ENCODE peak calls at places on chromosome 5, in four cellular contexts. S is activated CD8-positive, alpha-beta memory T cell treated with anti-CD3 and anti-CD28 coated beads for 24 hours; B is AG09309; U is HCT116. Z is an unnamed sample.

GRCh38 chr5:81164936-81165335 is 68.2 kb upstream of the CKMT2 start:
- DNase-seq in S (no peak), U (no peak), B (no peak), Z (no peak)

GRCh38 chr5:142845402-142845901 is 75.3 kb downstream of the ARHGAP26 start:
- DNase-seq in U (no peak), S (no peak), B (no peak), Z (no peak)

GRCh38 chr5:133664422-133664821 is 52.1 kb upstream of the FSTL4 start:
- DNase-seq in U (peak; percentile 12), S (no peak), B (peak; percentile 25), Z (peak; percentile 89)

GRCh38 chr5:116273458-116274242 is 188.8 kb downstream of the COMMD10 start:
- DNase-seq in U (no peak), S (no peak), B (no peak), Z (no peak)

GRCh38 chr5:87020099-87020934 is 247.4 kb upstream of the RASA1 start:
- DNase-seq in S (peak; percentile 57), U (no peak), B (no peak), Z (peak; percentile 49)

GRCh38 chr5:150640311-150641005 is at the start of gene SYNPO:
- DNase-seq in B (peak; percentile 94), U (no peak), S (no peak), Z (peak; percentile 70)

GRCh38 chr5:143014017-143014651 is 244.0 kb downstream of the ARHGAP26 start:
- DNase-seq in U (no peak), B (no peak), S (no peak), Z (no peak)

GRCh38 chr5:71586052-71586940 is 844 bp upstream of the MCCC2 start:
- DNase-seq in B (no peak), S (no peak), U (no peak), Z (no peak)

GRCh38 chr5:146079695-146080361 is 25.5 kb downstream of the PLAC8L1 start:
- DNase-seq in U (peak; percentile 12), S (no peak), B (peak; percentile 13), Z (no peak)

GRCh38 chr5:146588331-146588730 is 72.3 kb upstream of the GPR151 start:
- DNase-seq in S (no peak), U (no peak), B (no peak), Z (no peak)

GRCh38 chr5:34053133-34053532 is 10.1 kb upstream of the C1QTNF3 start:
- DNase-seq in U (no peak), B (peak; percentile 75), S (no peak), Z (no peak)

GRCh38 chr5:117681855-117682254 is 1107.2 kb upstream of the SEMA6A start:
- DNase-seq in U (no peak), B (no peak), S (no peak), Z (no peak)

GRCh38 chr5:59123595-59124561 is 541.0 kb downstream of the RAB3C start:
- DNase-seq in B (no peak), U (no peak), S (no peak), Z (no peak)

GRCh38 chr5:155631116-155631515 is 617.6 kb downstream of the KIF4B start:
- DNase-seq in U (no peak), B (no peak), S (no peak), Z (no peak)

GRCh38 chr5:14497276-14497675 is 84.3 kb upstream of the OTULINL start:
- DNase-seq in B (no peak), U (no peak), S (no peak), Z (no peak)

GRCh38 chr5:126497506-126497905 is 74.3 kb downstream of the GRAMD2B start:
- DNase-seq in U (no peak), S (no peak), B (no peak), Z (no peak)

GRCh38 chr5:155871623-155872022 is 455.3 kb upstream of the SGCD start:
- DNase-seq in U (no peak), S (no peak), B (no peak), Z (no peak)

GRCh38 chr5:1008451-1009358 is at the start of gene NKD2:
- DNase-seq in S (peak; percentile 83), B (no peak), U (no peak), Z (no peak)

GRCh38 chr5:65873181-65873580 is 53.2 kb upstream of the ERBIN start:
- DNase-seq in U (no peak), S (no peak), B (no peak), Z (no peak)

GRCh38 chr5:73853091-73853490 is 227.1 kb downstream of the ARHGEF28 start:
- DNase-seq in B (peak; percentile 63), U (no peak), S (no peak), Z (peak; percentile 57)

GRCh38 chr5:1003296-1003937 is 5.2 kb upstream of the NKD2 start:
- DNase-seq in B (no peak), U (peak; percentile 76), S (no peak), Z (peak; percentile 80)

GRCh38 chr5:139903450-139903804 is 107.8 kb downstream of the PSD2 start:
- DNase-seq in S (no peak), U (no peak), B (no peak), Z (no peak)

GRCh38 chr5:128263357-128263756 is 179.8 kb downstream of the SLC12A2 start:
- DNase-seq in U (no peak), S (no peak), B (no peak), Z (no peak)

GRCh38 chr5:44974813-44975212 is 166.1 kb downstream of the MRPS30 start:
- DNase-seq in U (no peak), S (no peak), B (no peak), Z (no peak)

GRCh38 chr5:149452665-149453617 is 73.8 kb upstream of the IL17B start:
- DNase-seq in B (peak; percentile 84), U (no peak), S (no peak), Z (no peak)

GRCh38 chr5:15499528-15500325 is at the start of gene FBXL7:
- DNase-seq in B (no peak), U (no peak), S (no peak), Z (no peak)

GRCh38 chr5:2374703-2375102 is 376.8 kb downstream of the IRX2 start:
- DNase-seq in S (no peak), U (no peak), B (no peak), Z (no peak)

Z was measured in PC-9.